ENCODE peak calls at places on chromosomes 4 and X, in four cellular contexts. C is heart left ventricle, A is A549, D is body of pancreas. X is an unnamed sample.

GRCh38 chr4:113845138-113845537 is 83.6 kb upstream of the CAMK2D start:
- DNase-seq in C (no peak), A (no peak), D (no peak), X (no peak)

GRCh38 chr4:7348946-7349900 is 85.5 kb downstream of the PSAPL1 start:
- DNase-seq in C (peak; percentile 36), A (no peak), D (no peak), X (no peak)

GRCh38 chr4:26520728-26521442 is 30.6 kb upstream of the CCKAR start:
- DNase-seq in C (no peak), A (no peak), D (no peak), X (no peak)

GRCh38 chrX:150036181-150036580 is 97.9 kb upstream of the EOLA2 start:
- DNase-seq in C (no peak), A (peak; percentile 83), D (peak; percentile 14), X (no peak)

GRCh38 chrX:119062750-119063374 is 9.9 kb upstream of the CT47C1 start:
- DNase-seq in C (no peak), A (no peak), D (peak; percentile 13), X (no peak)

GRCh38 chr4:143375326-143376073 is 38.8 kb downstream of the GAB1 start:
- DNase-seq in C (no peak), A (peak; percentile 12), D (no peak), X (no peak)

GRCh38 chr4:77001907-77002306 is 52.4 kb downstream of the SEPTIN11 start:
- DNase-seq in C (no peak), A (no peak), D (no peak), X (no peak)

GRCh38 chr4:148515248-148515647 is 73.0 kb upstream of the NR3C2 start:
- DNase-seq in C (no peak), A (no peak), D (no peak), X (no peak)

GRCh38 chr4:58453956-58454355 is 1343.8 kb upstream of the IGFBP7 start:
- DNase-seq in C (no peak), A (no peak), D (no peak), X (no peak)

GRCh38 chr4:175891863-175892262 is 79.8 kb upstream of the GPM6A start:
- DNase-seq in C (no peak), A (peak; percentile 25), D (no peak), X (no peak)

GRCh38 chr4:7295201-7295916 is 103.0 kb downstream of the SORCS2 start:
- DNase-seq in C (peak; percentile 81), A (no peak), D (peak; percentile 13), X (no peak)

GRCh38 chr4:173782660-173783059 is 252.6 kb upstream of the HAND2 start:
- DNase-seq in C (no peak), A (no peak), D (no peak), X (no peak)

GRCh38 chrX:39470588-39471155 is 627.1 kb downstream of the BCOR start:
- DNase-seq in C (no peak), A (no peak), D (no peak), X (no peak)

GRCh38 chr4:68342139-68342538 is 7.8 kb downstream of the YTHDC1 start:
- DNase-seq in C (no peak), A (peak; percentile 28), D (no peak), X (no peak)

GRCh38 chr4:38976308-38976707 is 55.9 kb downstream of the TMEM156 start:
- DNase-seq in C (no peak), A (no peak), D (no peak), X (no peak)

GRCh38 chr4:141133146-141134006 is at the start of gene RNF150:
- DNase-seq in C (peak; percentile 84), A (peak; percentile 82), D (peak; percentile 77), X (peak; percentile 64)

GRCh38 chrX:44731160-44731559 is 112.7 kb upstream of the DUSP21 start:
- DNase-seq in C (no peak), A (no peak), D (no peak), X (no peak)

GRCh38 chr4:171814545-171814944 is 1.3 kb downstream of the GALNTL6 start:
- DNase-seq in C (peak; percentile 35), A (no peak), D (no peak), X (no peak)

GRCh38 chr4:145339075-145339725 is 142.5 kb upstream of the SMAD1 start:
- DNase-seq in C (no peak), A (no peak), D (no peak), X (no peak)

GRCh38 chr4:9893329-9894108 is 112.1 kb downstream of the DRD5 start:
- DNase-seq in C (no peak), A (no peak), D (no peak), X (no peak)

GRCh38 chr4:26296021-26296420 is 24.8 kb upstream of the RBPJ start:
- DNase-seq in C (no peak), A (no peak), D (no peak), X (no peak)

GRCh38 chrX:16476692-16477091 is 173.3 kb upstream of the S100G start:
- DNase-seq in C (no peak), A (no peak), D (no peak), X (no peak)

GRCh38 chr4:145189981-145190380 is 9.6 kb upstream of the OTUD4 start:
- DNase-seq in C (no peak), A (no peak), D (no peak), X (no peak)

GRCh38 chr4:22322996-22323395 is 192.9 kb downstream of the ADGRA3 start:
- DNase-seq in C (no peak), A (no peak), D (no peak), X (no peak)

GRCh38 chr4:128583753-128584712 is 225.5 kb upstream of the JADE1 start:
- DNase-seq in C (peak; percentile 73), A (no peak), D (peak; percentile 94), X (no peak)

GRCh38 chrX:137432609-137433008 is 133.3 kb upstream of the ZIC3 start:
- DNase-seq in C (no peak), A (peak; percentile 25), D (no peak), X (no peak)

GRCh38 chrX:39755152-39756032 is 342.4 kb downstream of the BCOR start:
- DNase-seq in C (peak; percentile 85), A (peak; percentile 97), D (peak; percentile 65), X (peak; percentile 81)

GRCh38 chr4:159401791-159402380 is 299.0 kb downstream of the RAPGEF2 start:
- DNase-seq in C (no peak), A (peak; percentile 33), D (no peak), X (no peak)

GRCh38 chr4:1245481-1246051 is 3.4 kb downstream of the CTBP1 start:
- DNase-seq in C (peak; percentile 49), A (no peak), D (peak; percentile 89), X (peak; percentile 71)

GRCh38 chrX:13285229-13285628 is 34.6 kb downstream of the ATXN3L start:
- DNase-seq in C (no peak), A (no peak), D (no peak), X (no peak)

GRCh38 chr4:26206339-26206738 is 114.5 kb upstream of the RBPJ start:
- DNase-seq in C (no peak), A (no peak), D (peak; percentile 29), X (no peak)

GRCh38 chrX:22690116-22690515 is 309.6 kb upstream of the DDX53 start:
- DNase-seq in C (no peak), A (no peak), D (no peak), X (no peak)

GRCh38 chrX:100677616-100678181 is 33.7 kb downstream of the SRPX2 start:
- DNase-seq in C (no peak), A (no peak), D (no peak), X (no peak)

GRCh38 chrX:11367609-11368430 is 74.6 kb downstream of the AMELX start:
- DNase-seq in C (no peak), A (no peak), D (no peak), X (no peak)

GRCh38 chr4:56909083-56909981 is 1.6 kb downstream of the REST start:
- DNase-seq in C (peak; percentile 77), A (peak; percentile 33), D (peak; percentile 52), X (peak; percentile 73)

GRCh38 chr4:56908206-56909082 is 744 bp downstream of the REST start:
- DNase-seq in C (peak; percentile 82), A (peak; percentile 32), D (peak; percentile 64), X (peak; percentile 82)

GRCh38 chr4:56907009-56907408 is 691 bp upstream of the REST start:
- DNase-seq in C (no peak), A (no peak), D (peak; percentile 23), X (no peak)

GRCh38 chr4:56906534-56906933 is 1.2 kb upstream of the REST start:
- DNase-seq in C (no peak), A (no peak), D (no peak), X (no peak)

GRCh38 chr4:56907489-56908205 is at the start of gene REST:
- DNase-seq in C (peak; percentile 91), A (peak; percentile 47), D (peak; percentile 83), X (peak; percentile 86)
- TF ChIP-seq POLR2A in C (peak; percentile 64), A (peak; percentile 28), D (peak; percentile 61), X (peak; percentile 13)

GRCh38 chr4:123997116-123997515 is 600.5 kb downstream of the SPRY1 start:
- DNase-seq in C (no peak), A (no peak), D (no peak), X (no peak)

GRCh38 chr4:123997736-123998449 is 601.3 kb downstream of the SPRY1 start:
- DNase-seq in C (no peak), A (no peak), D (no peak), X (no peak)

GRCh38 chr4:123994917-123995316 is 598.3 kb downstream of the SPRY1 start:
- DNase-seq in C (no peak), A (peak; percentile 2), D (no peak), X (no peak)

GRCh38 chr4:123995939-123996338 is 599.3 kb downstream of the SPRY1 start:
- DNase-seq in C (no peak), A (no peak), D (no peak), X (no peak)

DNA sequence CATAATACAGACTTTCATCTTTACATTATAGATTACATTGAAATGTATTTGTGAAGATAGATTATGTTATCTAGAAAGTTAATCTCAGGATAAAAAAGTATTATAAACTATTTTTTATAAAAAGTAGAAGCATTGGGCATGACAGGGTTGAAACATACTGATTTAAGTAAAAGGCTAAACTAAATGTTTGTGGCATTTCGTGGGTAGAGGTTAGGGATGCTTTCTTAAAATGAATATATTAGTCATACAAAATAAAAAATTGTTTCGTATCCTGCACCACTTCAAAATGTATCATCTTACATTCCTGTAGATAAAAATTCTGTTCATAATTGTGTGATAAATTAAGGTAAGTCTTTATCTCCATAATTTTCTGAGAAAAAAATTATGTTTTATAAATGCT is 603.6 kb downstream of the SPRY1 start:
- DNase-seq in C (no peak), A (no peak), D (no peak), X (no peak)
- H3K9me3 ChIP-seq in C (no peaks in the 10 kb centered on the region), A (no peaks in the 10 kb centered on the region), D (no peaks in the 10 kb centered on the region), X (no peaks in the 10 kb centered on the region)

GRCh38 chrX:78035061-78035460 is 65.6 kb upstream of the PGAM4 start:
- DNase-seq in C (no peak), A (no peak), D (no peak), X (no peak)

GRCh38 chrX:78027798-78028197 is 58.4 kb upstream of the PGAM4 start:
- DNase-seq in C (no peak), A (no peak), D (no peak), X (no peak)

GRCh38 chrX:78024349-78025108 is 55.1 kb upstream of the PGAM4 start:
- DNase-seq in C (no peak), A (peak; percentile 33), D (peak; percentile 73), X (no peak)

GRCh38 chrX:78029663-78030062 is 60.2 kb upstream of the PGAM4 start:
- DNase-seq in C (no peak), A (peak; percentile 53), D (peak; percentile 31), X (no peak)
- TF ChIP-seq CTCF in C (peak; percentile 29), A (peak; percentile 81), D (peak; percentile 16), X (no peak)

GRCh38 chrX:129961180-129962083 is 21.0 kb upstream of the BCORL1 start:
- DNase-seq in C (peak; percentile 77), A (peak; percentile 52), D (peak; percentile 76), X (peak; percentile 81)
- TF ChIP-seq POLR2A in C (no peak), A (no peak), D (no peak), X (no peak)

X was measured in suprapubic skin.